ENCODE peak calls at places on chromosome 12, in four cellular contexts. U is H1, P is HepG2, W is GM12878. V is an unnamed sample.

GRCh38 chr12:104060791-104061190 is 3.5 kb upstream of the HCFC2 start:
- DNase-seq in U (no peak), P (no peak), W (no peak), V (no peak)

GRCh38 chr12:6426882-6427671 is 17.7 kb upstream of the CD27 start:
- DNase-seq in U (no peak), P (no peak), W (peak; percentile 97), V (no peak)

GRCh38 chr12:132003846-132004245 is 54.1 kb downstream of the EP400 start:
- DNase-seq in U (no peak), P (no peak), W (no peak), V (no peak)

GRCh38 chr12:52181757-52182156 is 10.1 kb downstream of the KRT80 start:
- DNase-seq in U (no peak), P (no peak), W (no peak), V (no peak)

GRCh38 chr12:9319044-9319841 is 111.0 kb upstream of the PZP start:
- DNase-seq in U (no peak), P (no peak), W (no peak), V (no peak)

GRCh38 chr12:45040977-45041376 is 9.9 kb downstream of the DBX2 start:
- DNase-seq in U (no peak), P (no peak), W (no peak), V (no peak)

GRCh38 chr12:6116481-6117021 is 7.9 kb downstream of the VWF start:
- DNase-seq in U (no peak), P (peak; percentile 28), W (no peak), V (no peak)

GRCh38 chr12:11555743-11556625 is 93.5 kb upstream of the ETV6 start:
- DNase-seq in U (no peak), P (no peak), W (no peak), V (no peak)

GRCh38 chr12:126404293-126404851 is 1339.1 kb downstream of the AACS start:
- DNase-seq in U (no peak), P (no peak), W (no peak), V (no peak)

GRCh38 chr12:109567967-109568366 is 5.3 kb downstream of the MMAB start:
- DNase-seq in U (no peak), P (no peak), W (no peak), V (no peak)

GRCh38 chr12:2797721-2798418 is 3.1 kb downstream of the FKBP4 start:
- DNase-seq in U (no peak), P (no peak), W (no peak), V (no peak)

GRCh38 chr12:104886418-104887401 is 71.4 kb downstream of the SLC41A2 start:
- DNase-seq in U (no peak), P (no peak), W (no peak), V (no peak)

GRCh38 chr12:67512061-67512460 is 136.5 kb upstream of the DYRK2 start:
- DNase-seq in U (no peak), P (no peak), W (no peak), V (no peak)

GRCh38 chr12:83664650-83665049 is 977.9 kb downstream of the TMTC2 start:
- DNase-seq in U (no peak), P (no peak), W (no peak), V (no peak)

GRCh38 chr12:18158774-18159557 is 69.0 kb upstream of the RERGL start:
- DNase-seq in U (peak; percentile 54), P (peak; percentile 35), W (no peak), V (peak; percentile 30)

GRCh38 chr12:13038491-13039161 is 5.6 kb upstream of the FAM234B start:
- DNase-seq in U (no peak), P (no peak), W (no peak), V (no peak)

GRCh38 chr12:12999276-12999958 is 648 bp downstream of the HEBP1 start:
- DNase-seq in U (no peak), P (peak; percentile 36), W (no peak), V (peak; percentile 40)

GRCh38 chr12:89126712-89127111 is 225.6 kb downstream of the DUSP6 start:
- DNase-seq in U (no peak), P (no peak), W (no peak), V (no peak)

DNA sequence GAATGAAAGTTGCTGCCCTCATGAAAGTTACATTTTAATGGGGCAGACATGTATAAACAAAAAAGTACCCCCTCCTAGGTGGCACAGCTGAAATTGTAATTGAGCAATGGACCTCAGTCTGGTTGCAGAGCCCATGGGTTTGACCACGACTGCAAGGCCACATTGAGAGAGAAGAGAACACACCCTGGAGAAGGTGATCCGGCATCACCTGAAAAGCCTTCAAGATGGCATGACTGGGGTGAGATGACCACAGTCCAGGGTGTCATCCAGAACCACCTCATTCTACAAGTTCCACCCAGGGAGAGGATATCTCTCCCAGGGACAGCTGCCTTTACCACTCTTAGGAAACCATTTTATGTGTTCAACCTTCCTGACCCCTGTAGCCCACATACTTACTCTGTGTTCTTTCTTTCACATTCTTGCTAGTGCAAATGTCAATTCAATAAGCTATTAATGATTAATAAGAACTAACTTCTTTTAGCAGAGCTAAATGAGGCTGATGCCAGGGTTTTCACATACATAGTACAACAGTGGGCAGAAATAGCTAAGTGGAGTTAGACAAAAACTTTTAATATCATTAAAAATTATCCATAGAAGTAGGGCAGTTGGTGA is 43.4 kb upstream of the CPM start:
- DNase-seq in U (no peak), P (peak; percentile 43), W (no peak), V (no peak)
- TF ChIP-seq BRCA1 in U (no peak), P (no peak), W (no peak), V (no peak)

DNA sequence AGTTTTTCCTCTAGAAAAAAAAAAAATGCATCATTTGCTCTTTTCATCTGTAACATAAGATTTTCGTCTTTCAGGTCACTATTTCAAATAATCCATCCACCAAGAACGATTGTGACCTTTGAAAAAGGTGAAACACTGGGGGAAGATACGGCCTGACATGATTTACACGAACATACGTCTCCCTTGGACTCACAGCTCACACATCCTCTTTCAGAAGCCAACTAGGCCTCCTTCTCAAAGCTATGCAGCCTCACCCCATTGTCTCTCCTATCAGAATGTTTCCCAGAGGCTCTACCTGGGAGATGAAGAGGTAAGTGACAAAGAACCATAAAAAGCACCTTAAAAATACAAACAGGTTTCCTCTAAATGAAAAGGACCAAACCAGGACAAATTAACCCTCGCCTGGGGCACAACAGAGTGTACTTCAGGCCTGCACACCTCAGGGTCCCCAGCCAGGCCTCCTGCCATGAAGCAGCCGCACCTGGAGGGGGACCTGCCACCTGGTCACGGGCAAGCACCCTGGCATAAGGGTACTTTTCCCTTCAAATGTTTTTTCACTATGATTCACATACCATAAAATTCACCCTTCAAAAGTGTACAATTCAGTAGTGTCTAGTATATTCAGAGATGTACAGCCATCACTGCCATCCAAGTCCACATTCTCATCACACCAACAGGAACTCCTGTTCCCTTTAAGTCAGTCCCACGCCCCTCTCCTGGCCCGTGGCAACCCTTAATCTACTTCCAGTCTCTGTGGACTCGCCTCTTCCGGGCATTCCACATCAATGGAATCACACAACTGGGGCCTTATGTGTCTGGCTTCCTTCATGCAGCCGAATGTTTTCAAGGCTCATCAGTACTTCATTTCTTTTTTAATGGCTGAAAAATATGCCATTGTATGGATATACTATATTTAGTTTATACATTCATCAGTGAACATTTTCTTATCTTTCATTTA is 5.4 kb downstream of the SLC15A4 start:
- DNase-seq in U (no peak), P (no peak), W (no peak), V (no peak)
- H3K27ac ChIP-seq in U (no peak overlapping the region), P (no peak overlapping the region), W (peak overlapping the region; percentile 94), V (no peak overlapping the region)

GRCh38 chr12:53676715-53677611 is 1.1 kb upstream of the ATP5MC2 start:
- DNase-seq in U (peak; percentile 63), P (no peak), W (no peak), V (no peak)
- TF ChIP-seq BRCA1 in U (no peak), P (no peak), W (no peak), V (no peak)

DNA sequence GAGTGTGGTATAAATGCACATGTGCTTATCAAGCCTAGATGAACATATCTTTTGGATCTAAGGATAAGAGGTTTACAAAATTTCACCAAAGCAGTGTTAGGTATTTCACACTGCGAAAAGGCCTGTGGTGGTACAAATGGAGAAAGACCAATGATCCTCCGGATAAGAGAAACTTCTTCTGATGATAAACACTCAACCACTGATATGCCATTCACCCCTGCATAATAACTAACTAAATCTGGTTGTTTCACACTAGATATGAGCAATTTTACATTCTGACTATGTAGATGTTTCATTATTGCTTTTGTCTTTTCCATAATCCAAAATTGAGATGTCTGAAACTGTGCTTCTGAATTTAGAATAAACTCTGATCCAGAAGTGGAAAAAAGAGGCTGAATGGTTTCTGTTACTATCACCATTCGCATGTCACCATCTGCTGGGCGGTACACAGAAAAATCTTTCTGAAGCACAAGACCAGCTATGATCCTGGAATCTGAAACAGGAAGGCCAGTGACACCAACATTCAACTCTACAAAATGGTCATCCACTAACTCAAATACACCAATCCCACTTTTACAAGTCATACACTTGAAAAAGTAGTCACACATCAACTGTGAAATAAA is 1.3 kb downstream of the BBS10 start:
- DNase-seq in U (no peak), P (peak; percentile 50), W (peak; percentile 25), V (peak; percentile 32)
- H3K27ac ChIP-seq in U (no peak overlapping the region), P (no peak overlapping the region), W (no peak overlapping the region), V (no peak overlapping the region)

GRCh38 chr12:50590869-50591268 is 86.1 kb downstream of the DIP2B start:
- DNase-seq in U (no peak), P (no peak), W (no peak), V (no peak)
- TF ChIP-seq BRCA1 in U (no peak), P (no peak), W (no peak), V (no peak)

V was measured in K562.